ENCODE peak calls at places on chromosomes 12 and 14, in four cellular contexts. O is glutamatergic neuron, S is H1, U is cardiac fibroblast. Z is an unnamed sample.

GRCh38 chr12:17030338-17030737 is 424.4 kb upstream of the LMO3 start:
- DNase-seq in O (no peak), S (no peak), U (no peak), Z (no peak)

GRCh38 chr12:16285586-16285985 is 8.1 kb upstream of the SLC15A5 start:
- DNase-seq in O (no peak), S (no peak), U (peak; percentile 59), Z (no peak)

GRCh38 chr12:95857799-95858198 is 953 bp upstream of the SNRPF start:
- DNase-seq in O (no peak), S (no peak), U (no peak), Z (no peak)

GRCh38 chr14:73553845-73554244 is 4.9 kb downstream of the HEATR4 start:
- DNase-seq in O (no peak), S (no peak), U (no peak), Z (no peak)

GRCh38 chr14:89399594-89400068 is 17.4 kb downstream of the FOXN3 start:
- DNase-seq in O (peak; percentile 26), S (no peak), U (peak; percentile 80), Z (no peak)

GRCh38 chr12:85821759-85822158 is 14.4 kb downstream of the RASSF9 start:
- DNase-seq in O (no peak), S (no peak), U (no peak), Z (no peak)

GRCh38 chr14:102155150-102155549 is 15.5 kb downstream of the WDR20 start:
- DNase-seq in O (no peak), S (no peak), U (peak; percentile 27), Z (no peak)

GRCh38 chr14:37150414-37150813 is 22.0 kb downstream of the SLC25A21 start:
- DNase-seq in O (no peak), S (no peak), U (peak; percentile 65), Z (no peak)

DNA sequence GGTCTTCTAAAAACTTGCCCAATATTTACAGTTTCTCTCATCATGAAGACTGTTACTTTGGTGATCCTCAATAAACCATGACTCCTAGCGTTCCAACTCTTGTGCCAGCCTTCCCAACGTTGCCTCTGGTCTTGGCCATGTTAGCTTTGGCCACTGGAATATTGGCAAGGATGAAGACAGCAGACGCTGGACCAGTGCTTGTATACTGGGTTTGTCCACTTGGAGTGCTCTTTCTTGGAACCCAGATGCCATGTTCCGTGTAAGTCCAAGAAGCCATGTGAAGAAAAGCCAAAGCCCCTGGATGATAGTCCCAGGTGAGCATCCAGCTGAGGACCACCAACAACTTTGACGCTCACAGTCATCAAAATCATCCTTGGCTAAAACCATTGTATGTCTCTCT is 379.6 kb downstream of the NUAK1 start:
- DNase-seq in O (no peak), S (no peak), U (no peak), Z (no peak)
- TF ChIP-seq CTCF in O (no peak), S (no peak), U (no peak), Z (no peak)

GRCh38 chr14:103290056-103290455 is 44.0 kb upstream of the EIF5 start:
- DNase-seq in O (no peak), S (no peak), U (no peak), Z (no peak)
- TF ChIP-seq CTCF in O (no peak), S (no peak), U (no peak), Z (no peak)

DNA sequence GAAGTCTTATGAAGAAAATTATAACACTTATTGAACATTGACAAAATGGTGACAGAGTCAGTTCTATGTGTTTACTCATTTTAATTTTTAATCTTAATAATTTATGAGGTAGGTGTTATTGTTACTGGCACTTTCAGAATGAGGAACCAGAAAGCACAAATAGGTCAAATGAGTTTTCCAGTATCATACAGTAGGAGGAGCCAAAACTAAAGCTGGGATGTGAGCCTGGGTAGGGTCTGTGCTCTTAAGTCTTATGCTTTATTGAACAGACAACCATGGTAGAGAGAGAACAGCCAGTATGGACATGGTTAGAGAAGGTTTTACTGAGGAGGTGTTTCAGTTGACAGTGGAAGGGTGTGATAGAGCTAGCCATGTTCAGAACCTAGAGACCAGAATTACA is 775.7 kb downstream of the TMTC2 start:
- DNase-seq in O (no peak), S (no peak), U (no peak), Z (no peak)
- TF ChIP-seq CTCF in O (no peak), S (peak; percentile 21), U (no peak), Z (no peak)

DNA sequence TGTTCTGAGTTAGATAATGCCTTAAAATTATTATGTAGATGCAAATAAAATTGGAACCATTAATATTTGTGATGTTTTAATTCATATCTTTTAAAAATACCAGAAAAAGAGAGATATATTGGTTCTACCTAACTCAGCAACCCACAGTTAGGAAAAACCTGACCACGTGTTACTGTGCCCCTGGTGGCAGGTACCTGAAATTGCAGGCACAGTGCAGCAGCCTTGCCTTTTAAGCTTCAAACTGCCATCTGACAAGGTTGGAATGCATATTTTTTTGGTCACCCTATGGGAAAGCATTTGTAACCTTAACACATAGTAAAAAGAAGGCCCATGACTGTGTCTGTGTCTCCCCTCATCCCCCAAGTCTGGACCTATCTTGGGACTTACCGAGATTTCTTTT is 109.4 kb upstream of the NOS1 start:
- DNase-seq in O (no peak), S (no peak), U (no peak), Z (no peak)
- TF ChIP-seq CTCF in O (peak; percentile 79), S (peak; percentile 53), U (peak; percentile 17), Z (peak; percentile 60)